ENCODE peak calls at places on chromosomes 12 and 14, in four cellular contexts. One of them, this sample, is unnamed.

GRCh38 chr14:101824339-101824727 is 62.8 kb downstream of the PPP2R5C start:
- DNase-seq in GM23248: peak; percentile 51
- DNase-seq in OCI-LY7: peak; percentile 47
- DNase-seq in fibroblast of lung: no peak
- DNase-seq in this sample: no peak

GRCh38 chr14:96002511-96002884 is 36.7 kb upstream of the C14orf132 start:
- DNase-seq in GM23248: no peak
- DNase-seq in fibroblast of lung: no peak
- DNase-seq in OCI-LY7: no peak
- DNase-seq in this sample: no peak

GRCh38 chr12:89947437-89948265 is 239.0 kb upstream of the ATP2B1 start:
- DNase-seq in OCI-LY7: no peak
- DNase-seq in fibroblast of lung: peak; percentile 96
- DNase-seq in GM23248: peak; percentile 90
- DNase-seq in this sample: no peak

GRCh38 chr12:33012226-33012625 is 115.6 kb upstream of the PKP2 start:
- DNase-seq in OCI-LY7: no peak
- DNase-seq in GM23248: no peak
- DNase-seq in fibroblast of lung: no peak
- DNase-seq in this sample: no peak

GRCh38 chr12:110563702-110564470 is 19.2 kb downstream of the PPTC7 start:
- DNase-seq in OCI-LY7: no peak
- DNase-seq in fibroblast of lung: peak; percentile 66
- DNase-seq in GM23248: peak; percentile 64
- DNase-seq in this sample: no peak

GRCh38 chr14:64110832-64111231 is 183.3 kb downstream of the ESR2 start:
- DNase-seq in OCI-LY7: no peak
- DNase-seq in fibroblast of lung: no peak
- DNase-seq in GM23248: peak; percentile 29
- DNase-seq in this sample: no peak

GRCh38 chr14:75527449-75528163 is 5.3 kb downstream of the BATF start:
- DNase-seq in OCI-LY7: no peak
- DNase-seq in fibroblast of lung: no peak
- DNase-seq in GM23248: no peak
- DNase-seq in this sample: no peak

GRCh38 chr12:106994579-106995220 is 7.8 kb upstream of the MTERF2 start:
- DNase-seq in fibroblast of lung: peak; percentile 49
- DNase-seq in OCI-LY7: no peak
- DNase-seq in GM23248: peak; percentile 65
- DNase-seq in this sample: no peak

GRCh38 chr12:119804011-119804641 is 73.0 kb downstream of the CIT start:
- DNase-seq in fibroblast of lung: peak; percentile 57
- DNase-seq in OCI-LY7: no peak
- DNase-seq in GM23248: peak; percentile 88
- DNase-seq in this sample: peak; percentile 73

GRCh38 chr12:69024413-69024812 is 91.4 kb upstream of the CPM start:
- DNase-seq in OCI-LY7: no peak
- DNase-seq in GM23248: peak; percentile 96
- DNase-seq in fibroblast of lung: peak; percentile 27
- DNase-seq in this sample: no peak

GRCh38 chr14:61304678-61305077 is 16.7 kb upstream of the PRKCH start:
- DNase-seq in fibroblast of lung: no peak
- DNase-seq in GM23248: no peak
- DNase-seq in OCI-LY7: no peak
- DNase-seq in this sample: no peak

GRCh38 chr12:57631566-57632368 is 1.2 kb downstream of the B4GALNT1 start:
- DNase-seq in OCI-LY7: no peak
- DNase-seq in fibroblast of lung: no peak
- DNase-seq in GM23248: no peak
- DNase-seq in this sample: peak; percentile 68

GRCh38 chr12:68899251-68899771 is 33.7 kb downstream of the CPM start:
- DNase-seq in OCI-LY7: no peak
- DNase-seq in GM23248: peak; percentile 97
- DNase-seq in fibroblast of lung: peak; percentile 52
- DNase-seq in this sample: no peak

GRCh38 chr14:28467611-28468010 is 299.0 kb upstream of the FOXG1 start:
- DNase-seq in fibroblast of lung: no peak
- DNase-seq in GM23248: no peak
- DNase-seq in OCI-LY7: no peak
- DNase-seq in this sample: no peak

GRCh38 chr12:92088802-92089201 is 56.8 kb downstream of the BTG1 start:
- DNase-seq in OCI-LY7: no peak
- DNase-seq in GM23248: no peak
- DNase-seq in fibroblast of lung: no peak
- DNase-seq in this sample: no peak

GRCh38 chr12:94644622-94645021 is 5.7 kb downstream of the TMCC3 start:
- DNase-seq in GM23248: peak; percentile 70
- DNase-seq in OCI-LY7: no peak
- DNase-seq in fibroblast of lung: peak; percentile 73
- DNase-seq in this sample: no peak

GRCh38 chr12:124532331-124532750 is 35.1 kb downstream of the NCOR2 start:
- DNase-seq in OCI-LY7: no peak
- DNase-seq in fibroblast of lung: no peak
- DNase-seq in GM23248: no peak
- DNase-seq in this sample: no peak

GRCh38 chr14:102532204-102532658 is 22.7 kb upstream of the ANKRD9 start:
- DNase-seq in GM23248: peak; percentile 34
- DNase-seq in OCI-LY7: no peak
- DNase-seq in fibroblast of lung: no peak
- DNase-seq in this sample: no peak

GRCh38 chr14:33524244-33524643 is 426.6 kb downstream of the EGLN3 start:
- DNase-seq in OCI-LY7: no peak
- DNase-seq in GM23248: no peak
- DNase-seq in fibroblast of lung: no peak
- DNase-seq in this sample: no peak

GRCh38 chr12:26692417-26692816 is 140.6 kb downstream of the ITPR2 start:
- DNase-seq in OCI-LY7: no peak
- DNase-seq in GM23248: no peak
- DNase-seq in fibroblast of lung: no peak
- DNase-seq in this sample: no peak

GRCh38 chr14:73567951-73568885 is 795 bp upstream of the ACOT2 start:
- DNase-seq in OCI-LY7: no peak
- DNase-seq in GM23248: peak; percentile 70
- DNase-seq in fibroblast of lung: peak; percentile 47
- DNase-seq in this sample: no peak

DNA sequence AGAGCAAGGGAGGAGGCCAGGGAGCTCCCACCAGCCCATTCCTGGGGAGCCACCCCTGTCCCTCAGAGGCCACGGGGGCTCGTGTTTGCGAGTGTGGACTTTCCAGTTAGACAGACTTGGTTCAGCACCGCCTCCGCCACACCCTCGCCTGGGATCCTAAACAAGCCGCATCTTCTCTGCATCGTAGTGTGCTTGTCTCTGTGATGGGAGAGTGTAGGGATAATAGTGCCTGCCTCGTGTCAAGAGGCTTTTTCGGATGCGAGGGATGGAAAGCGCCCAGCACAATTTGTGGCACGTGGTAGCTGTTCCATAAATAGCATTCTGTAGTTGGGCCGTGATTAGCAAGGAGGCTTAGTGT is 1.3 kb upstream of the PPP1R13B start:
- DNase-seq in GM23248: no peak
- DNase-seq in OCI-LY7: no peak
- DNase-seq in fibroblast of lung: no peak
- DNase-seq in this sample: no peak
- H3K4me3 ChIP-seq in GM23248: no peak overlapping the region
- H3K4me3 ChIP-seq in OCI-LY7: no peak overlapping the region
- H3K4me3 ChIP-seq in fibroblast of lung: no peak overlapping the region
- H3K4me3 ChIP-seq in this sample: peak overlapping the region; percentile 89

GRCh38 chr12:80017261-80017870 is 82.0 kb upstream of the OTOGL start:
- DNase-seq in GM23248: no peak
- DNase-seq in OCI-LY7: no peak
- DNase-seq in fibroblast of lung: peak; percentile 25
- DNase-seq in this sample: no peak
- H3K27ac ChIP-seq in GM23248: no peak overlapping the region
- H3K27ac ChIP-seq in OCI-LY7: no peak overlapping the region
- H3K27ac ChIP-seq in fibroblast of lung: no peak overlapping the region
- H3K27ac ChIP-seq in this sample: peak overlapping the region; percentile 51

GRCh38 chr12:12263909-12264308 is 2.9 kb downstream of the LRP6 start:
- DNase-seq in GM23248: no peak
- DNase-seq in fibroblast of lung: no peak
- DNase-seq in OCI-LY7: no peak
- DNase-seq in this sample: no peak
- H3K4me3 ChIP-seq in GM23248: peak overlapping the region; percentile 85
- H3K4me3 ChIP-seq in fibroblast of lung: peak overlapping the region; percentile 93
- H3K4me3 ChIP-seq in OCI-LY7: no peak overlapping the region
- H3K4me3 ChIP-seq in this sample: no peak overlapping the region

DNA sequence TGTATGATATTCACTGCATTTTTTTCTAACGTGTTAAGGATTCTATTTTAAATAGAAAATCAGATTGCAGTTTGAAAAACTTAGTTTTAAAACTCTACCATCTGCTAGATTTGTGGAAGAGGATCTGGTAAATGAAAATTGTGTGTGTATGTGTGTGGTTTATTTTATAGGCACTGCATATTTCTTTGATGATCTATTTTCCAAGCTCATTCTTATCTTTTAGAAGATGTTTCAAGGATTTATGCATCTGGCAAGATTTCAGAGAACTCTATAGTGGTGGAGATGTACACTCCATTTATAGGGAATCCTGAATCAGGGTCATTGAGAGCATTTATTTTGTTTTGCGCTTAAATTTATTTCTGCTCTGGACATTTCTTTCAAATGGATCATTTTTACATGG is 69.8 kb downstream of the HMGA2 start:
- DNase-seq in fibroblast of lung: no peak
- DNase-seq in GM23248: peak; percentile 41
- DNase-seq in OCI-LY7: no peak
- DNase-seq in this sample: no peak
- H3K27ac ChIP-seq in fibroblast of lung: no peak overlapping the region
- H3K27ac ChIP-seq in GM23248: peak overlapping the region; percentile 93
- H3K27ac ChIP-seq in OCI-LY7: no peak overlapping the region
- H3K27ac ChIP-seq in this sample: no peak overlapping the region

DNA sequence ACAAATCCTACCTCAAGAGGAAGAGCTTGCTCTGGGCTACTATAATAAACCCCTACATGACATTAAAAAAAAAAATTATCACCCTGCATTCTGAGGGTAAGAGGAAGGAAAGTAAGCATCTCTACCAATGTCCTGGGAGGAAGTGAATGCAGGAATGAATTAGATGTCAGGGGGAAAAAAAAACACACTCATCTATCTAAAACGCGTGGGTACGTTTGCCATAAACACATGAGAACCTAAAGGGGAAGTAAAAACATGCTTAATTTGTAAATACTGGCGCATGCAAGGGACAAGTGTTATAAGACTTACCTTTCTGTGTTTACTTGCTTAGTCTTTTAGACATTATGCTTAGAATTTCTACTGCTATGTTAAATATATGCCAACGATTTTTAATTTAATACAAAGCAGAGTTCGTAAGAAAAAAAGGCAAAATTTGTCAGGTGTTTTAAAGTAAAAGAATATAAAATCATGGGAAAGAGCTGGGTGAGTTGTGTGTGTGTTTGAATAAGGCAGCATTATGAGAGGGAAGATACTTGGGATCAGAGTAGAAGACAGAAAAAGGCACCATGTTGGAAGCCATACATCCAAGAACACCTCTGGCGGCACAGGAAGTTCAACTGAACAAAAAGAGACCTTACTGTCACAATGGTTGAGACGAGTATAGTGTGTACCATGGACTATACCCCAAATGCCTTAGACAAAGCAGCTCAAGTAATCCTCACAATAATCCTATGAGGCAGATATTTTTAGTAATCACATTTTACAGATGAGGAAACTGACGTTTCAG is 1.5 kb downstream of the TMED8 start:
- DNase-seq in GM23248: no peak
- DNase-seq in fibroblast of lung: no peak
- DNase-seq in OCI-LY7: peak; percentile 59
- DNase-seq in this sample: no peak
- H3K4me3 ChIP-seq in GM23248: peak overlapping the region; percentile 91
- H3K4me3 ChIP-seq in fibroblast of lung: peak overlapping the region; percentile 72
- H3K4me3 ChIP-seq in OCI-LY7: peak overlapping the region; percentile 87
- H3K4me3 ChIP-seq in this sample: peak overlapping the region; percentile 83

DNA sequence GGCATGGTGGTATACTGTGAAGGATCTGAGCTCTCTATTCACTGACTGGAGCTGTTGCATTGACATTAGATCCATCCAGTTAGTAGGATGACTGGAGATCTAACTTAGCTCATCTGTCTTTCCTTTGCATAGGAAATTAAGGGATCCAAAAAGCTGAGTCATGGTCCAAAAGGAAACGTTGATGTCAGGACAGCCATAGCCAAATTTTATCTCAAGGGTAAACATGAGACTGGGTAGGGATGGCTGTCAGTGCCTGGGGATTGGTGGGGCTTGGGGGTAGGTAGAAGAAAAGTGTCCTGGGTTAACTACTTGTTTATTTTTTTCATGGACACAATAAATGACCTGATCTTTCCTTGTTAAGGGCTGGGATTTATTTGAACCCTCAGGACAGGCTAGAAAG is 4.6 kb downstream of the FAM177A1 start:
- DNase-seq in fibroblast of lung: peak; percentile 53
- DNase-seq in GM23248: peak; percentile 77
- DNase-seq in OCI-LY7: no peak
- DNase-seq in this sample: no peak
- H3K27ac ChIP-seq in fibroblast of lung: peak overlapping the region; percentile 37
- H3K27ac ChIP-seq in GM23248: peak overlapping the region; percentile 28
- H3K27ac ChIP-seq in OCI-LY7: no peak overlapping the region
- H3K27ac ChIP-seq in this sample: peak overlapping the region; percentile 62

DNA sequence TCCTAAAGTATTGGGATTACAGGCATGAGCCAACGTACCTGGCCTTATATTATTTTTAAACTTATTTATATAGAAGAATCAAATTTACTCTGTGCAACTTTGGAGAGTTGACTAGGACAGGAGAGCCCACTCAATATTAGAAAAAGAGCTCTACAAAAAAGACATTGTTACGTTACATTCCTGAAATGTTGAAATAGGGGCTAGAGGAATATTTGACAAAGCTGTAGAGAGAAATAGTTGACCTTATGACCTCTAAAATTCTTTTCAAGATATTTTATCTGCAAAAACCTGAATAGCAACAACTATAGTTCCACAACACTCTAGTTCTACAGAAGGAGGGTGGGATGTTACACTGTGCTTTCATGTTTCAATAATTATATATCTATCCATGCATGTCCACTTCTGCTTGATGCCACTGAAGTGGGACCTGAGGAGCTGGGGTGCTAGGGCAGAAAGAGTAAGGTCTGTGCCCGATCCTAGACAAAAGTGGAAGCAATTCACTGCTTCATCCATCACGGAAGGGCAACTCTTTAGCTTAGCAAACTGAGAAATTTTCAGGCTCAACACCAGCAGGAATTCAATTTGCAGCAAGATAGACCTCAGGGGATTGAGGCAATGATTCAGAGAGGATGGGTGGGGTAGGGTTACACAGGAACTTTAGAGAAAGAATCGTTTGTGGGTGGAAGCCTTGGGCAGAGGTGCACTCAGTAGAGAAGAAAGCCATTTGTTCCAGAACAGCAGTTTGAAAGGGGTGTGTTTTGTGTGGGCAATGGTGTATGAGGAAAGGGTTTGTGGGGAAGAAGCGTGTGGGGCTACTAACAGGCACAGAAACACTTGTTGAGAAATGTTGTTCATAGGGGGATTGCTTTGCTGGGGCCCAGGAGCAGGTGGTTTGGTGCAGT is 16.0 kb upstream of the RNASE10 start:
- DNase-seq in OCI-LY7: no peak
- DNase-seq in fibroblast of lung: no peak
- DNase-seq in GM23248: peak; percentile 47
- DNase-seq in this sample: no peak
- H3K4me3 ChIP-seq in OCI-LY7: no peak overlapping the region
- H3K4me3 ChIP-seq in fibroblast of lung: no peak overlapping the region
- H3K4me3 ChIP-seq in GM23248: no peak overlapping the region
- H3K4me3 ChIP-seq in this sample: no peak overlapping the region